ENCODE peak calls at places on chromosomes 11 and 22, in seven cellular contexts. W is C1 segment of cervical spinal cord, I is left cardiac atrium, P is fibroblast of pulmonary artery, U is AG08395, L is nucleus accumbens, F is HS-5. K is an unnamed sample.

GRCh38 chr22:29751139-29751538 is 15.7 kb downstream of the ZMAT5 start:
- DNase-seq in I (no peak), U (no peak), F (no peak), W (no peak), P (peak), L (no peak), K (no peak)

GRCh38 chr11:35364101-35364780 is 55.1 kb downstream of the SLC1A2 start:
- DNase-seq in L (no peak), P (peak), U (peak), I (peak), F (peak), W (peak), K (peak)

GRCh38 chr11:134942633-134943032 is 530.6 kb upstream of the B3GAT1 start:
- DNase-seq in U (no peak), P (no peak), W (no peak), L (no peak), F (no peak), I (no peak), K (no peak)

GRCh38 chr22:44261861-44262595 is 50.7 kb downstream of the SHISAL1 start:
- DNase-seq in W (no peak), L (no peak), I (peak), P (no peak), F (no peak), U (no peak), K (peak)

GRCh38 chr22:39994046-39994565 is 648 bp upstream of the FAM83F start:
- DNase-seq in P (no peak), W (no peak), F (no peak), U (no peak), I (no peak), L (no peak), K (no peak)

GRCh38 chr11:34331736-34332135 is 26.1 kb downstream of the ABTB2 start:
- DNase-seq in F (no peak), I (no peak), P (no peak), W (no peak), U (peak), L (no peak), K (no peak)

GRCh38 chr22:27990879-27991278 is 71.8 kb upstream of the PITPNB start:
- DNase-seq in L (no peak), W (no peak), I (peak), P (peak), U (peak), F (no peak), K (peak)

GRCh38 chr11:55707029-55707428 is 45.0 kb downstream of the OR4C6 start:
- DNase-seq in F (no peak), P (peak), L (no peak), I (no peak), W (no peak), U (peak), K (no peak)

GRCh38 chr11:96188625-96189006 is 154.4 kb downstream of the MAML2 start:
- DNase-seq in L (no peak), I (no peak), U (peak), P (peak), W (no peak), F (no peak), K (no peak)

K was measured in uterus.